ENCODE peak calls at places on chromosomes 3 and 15, in six cellular contexts. N, V, O, T, F and G are unnamed samples.

GRCh38 chr15:89898628-89899302 is 5.0 kb upstream of the AP3S2 start:
- DNase-seq in T (no peak), O (peak), V (peak), N (peak), F (no peak), G (no peak)

GRCh38 chr3:186277268-186277909 is 84.6 kb downstream of the DGKG start:
- DNase-seq in V (no peak), T (no peak), F (peak), N (no peak), O (peak), G (peak)

GRCh38 chr15:59609730-59610712 is 1.6 kb upstream of the GCNT3 start:
- DNase-seq in V (no peak), O (peak), N (no peak), F (no peak), T (no peak), G (no peak)

GRCh38 chr3:120450261-120450913 is 405 bp downstream of the FSTL1 start:
- DNase-seq in O (peak), V (no peak), N (no peak), T (peak), F (no peak), G (no peak)

GRCh38 chr15:40354408-40355171 is 3.4 kb upstream of the DISP2 start:
- DNase-seq in O (no peak), V (no peak), N (peak), F (no peak), T (no peak), G (no peak)

GRCh38 chr15:91807122-91807521 is 46.4 kb upstream of the SLCO3A1 start:
- DNase-seq in N (no peak), V (no peak), F (no peak), T (no peak), O (no peak), G (no peak)

GRCh38 chr3:139119331-139120025 is 74.8 kb upstream of the PRR23C start:
- DNase-seq in T (no peak), O (no peak), N (no peak), F (no peak), V (no peak), G (no peak)

GRCh38 chr15:58462547-58462946 is 30.8 kb downstream of the LIPC start:
- DNase-seq in F (no peak), N (no peak), V (no peak), O (no peak), T (no peak), G (no peak)

GRCh38 chr3:127450331-127450730 is 140.2 kb downstream of the TPRA1 start:
- DNase-seq in F (no peak), O (no peak), N (no peak), T (peak), V (no peak), G (no peak)

GRCh38 chr3:46665763-46666470 is 27.6 kb downstream of the ALS2CL start:
- DNase-seq in T (no peak), F (no peak), N (peak), V (no peak), O (no peak), G (no peak)

GRCh38 chr3:70726966-70727365 is 414.5 kb upstream of the MDFIC2 start:
- DNase-seq in N (no peak), F (peak), T (no peak), O (no peak), V (no peak), G (peak)

GRCh38 chr3:101827211-101828174 is 21.8 kb upstream of the NFKBIZ start:
- DNase-seq in F (peak), N (peak), O (peak), T (peak), V (peak), G (peak)

GRCh38 chr15:43433160-43433559 is 59.8 kb downstream of the TP53BP1 start:
- DNase-seq in T (no peak), O (no peak), N (no peak), V (no peak), F (no peak), G (no peak)

GRCh38 chr3:172685331-172686214 is 25.3 kb downstream of the NCEH1 start:
- DNase-seq in V (no peak), O (no peak), N (no peak), T (no peak), F (no peak), G (no peak)

GRCh38 chr15:34360298-34360697 is 6.7 kb downstream of the LPCAT4 start:
- DNase-seq in O (peak), V (no peak), N (no peak), T (no peak), F (no peak), G (no peak)

GRCh38 chr3:128390867-128391266 is 75.8 kb downstream of the DNAJB8 start:
- DNase-seq in V (no peak), F (no peak), N (no peak), T (no peak), O (no peak), G (no peak)

GRCh38 chr3:128297401-128298138 is 144.3 kb downstream of the EEFSEC start:
- DNase-seq in N (no peak), V (no peak), T (no peak), O (peak), F (no peak), G (no peak)

GRCh38 chr15:50778089-50778488 is 12.6 kb upstream of the SPPL2A start:
- DNase-seq in N (no peak), F (no peak), T (no peak), V (no peak), O (no peak), G (no peak)

GRCh38 chr15:78301326-78301725 is 1.9 kb upstream of the SKIC8 start:
- DNase-seq in F (no peak), V (peak), N (no peak), T (no peak), O (no peak), G (no peak)

GRCh38 chr3:113695426-113695817 is 1.0 kb downstream of the USF3 start:
- DNase-seq in F (no peak), T (no peak), N (no peak), V (peak), O (no peak), G (no peak)

GRCh38 chr3:98329392-98330124 is 24.1 kb upstream of the OR5K4 start:
- DNase-seq in V (peak), T (no peak), O (peak), N (peak), F (peak), G (peak)

GRCh38 chr3:46393554-46394434 is 13.1 kb downstream of the CCR5AS start:
- DNase-seq in T (no peak), N (no peak), F (no peak), V (peak), O (no peak), G (no peak)

GRCh38 chr3:125072749-125073404 is 17.1 kb upstream of the HEG1 start:
- DNase-seq in F (no peak), V (no peak), O (no peak), T (no peak), N (no peak), G (no peak)

GRCh38 chr3:136989781-136990524 is 32.2 kb downstream of the IL20RB start:
- DNase-seq in N (no peak), V (no peak), O (no peak), F (no peak), T (no peak), G (no peak)

GRCh38 chr15:36484038-36484778 is 95.2 kb upstream of the CDIN1 start:
- DNase-seq in N (no peak), V (no peak), T (no peak), F (no peak), O (no peak), G (no peak)

GRCh38 chr15:57651445-57651844 is 55.1 kb upstream of the POLR2M start:
- DNase-seq in O (no peak), F (no peak), T (no peak), V (no peak), N (no peak), G (no peak)

GRCh38 chr3:122902326-122902725 is 107.5 kb downstream of the SLC49A4 start:
- DNase-seq in F (no peak), O (no peak), T (no peak), N (no peak), V (no peak), G (no peak)

GRCh38 chr15:82158811-82159210 is 103.7 kb downstream of the EFL1 start:
- DNase-seq in V (no peak), N (peak), O (no peak), F (no peak), T (no peak), G (no peak)

GRCh38 chr3:163382183-163382582 is 1696.1 kb downstream of the SI start:
- DNase-seq in N (no peak), T (no peak), V (no peak), F (no peak), O (no peak), G (no peak)

GRCh38 chr3:190205739-190206138 is 85.0 kb upstream of the P3H2 start:
- DNase-seq in T (no peak), V (peak), N (no peak), F (no peak), O (peak), G (peak)

GRCh38 chr15:74786659-74787165 is 4.8 kb downstream of the CSK start:
- DNase-seq in F (no peak), T (no peak), V (peak), N (no peak), O (no peak), G (no peak)

DNA sequence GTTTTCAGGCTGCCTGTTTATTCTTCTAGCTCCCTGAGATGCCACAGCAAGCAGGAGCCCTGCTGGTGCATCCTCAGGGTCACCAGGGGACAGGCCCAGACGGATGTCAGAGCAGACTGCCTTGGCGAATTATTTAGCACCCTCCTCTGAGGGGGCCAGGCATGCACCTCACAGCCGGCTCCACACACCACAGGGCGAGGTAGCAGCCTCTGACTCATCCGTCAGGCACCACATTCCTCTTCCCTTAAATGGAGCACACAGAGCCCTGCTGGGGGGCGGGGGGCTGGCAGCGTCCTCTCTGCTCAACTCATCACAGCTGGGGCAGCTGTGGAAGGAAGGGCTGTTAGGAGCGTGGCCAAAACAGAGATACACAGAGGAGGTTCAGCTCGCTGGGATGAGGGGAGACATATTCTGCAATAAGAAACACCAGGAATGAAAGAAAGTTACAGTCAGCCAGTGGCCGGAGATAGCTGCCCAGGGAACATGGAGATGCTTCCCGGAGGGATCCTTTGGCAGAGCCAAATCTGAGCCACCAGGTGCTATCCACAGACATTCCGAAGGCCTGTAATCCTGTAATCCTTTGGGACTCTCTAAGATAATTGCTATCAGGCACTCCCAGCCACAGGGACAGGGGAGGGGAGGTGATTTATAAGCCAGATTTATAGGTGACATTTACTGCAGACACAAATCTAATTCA is 13.9 kb upstream of the PRICKLE2 start:
- DNase-seq in O (peak), N (peak), V (no peak), F (peak), T (peak), G (peak)
- TF ChIP-seq CTCF in O (no peak), N (no peak), V (no peak), F (no peak), T (no peak), G (no peak)

GRCh38 chr3:129421988-129422745 is 6.3 kb downstream of the EFCAB12 start:
- DNase-seq in F (no peak), T (no peak), O (peak), N (no peak), V (no peak), G (no peak)
- TF ChIP-seq CTCF in F (peak), T (no peak), O (peak), N (no peak), V (no peak), G (no peak)

GRCh38 chr3:133328373-133328772 is 71.5 kb upstream of the BFSP2 start:
- DNase-seq in V (no peak), N (peak), F (no peak), O (no peak), T (no peak), G (no peak)
- TF ChIP-seq CTCF in V (no peak), N (no peak), F (no peak), O (no peak), T (no peak), G (no peak)

DNA sequence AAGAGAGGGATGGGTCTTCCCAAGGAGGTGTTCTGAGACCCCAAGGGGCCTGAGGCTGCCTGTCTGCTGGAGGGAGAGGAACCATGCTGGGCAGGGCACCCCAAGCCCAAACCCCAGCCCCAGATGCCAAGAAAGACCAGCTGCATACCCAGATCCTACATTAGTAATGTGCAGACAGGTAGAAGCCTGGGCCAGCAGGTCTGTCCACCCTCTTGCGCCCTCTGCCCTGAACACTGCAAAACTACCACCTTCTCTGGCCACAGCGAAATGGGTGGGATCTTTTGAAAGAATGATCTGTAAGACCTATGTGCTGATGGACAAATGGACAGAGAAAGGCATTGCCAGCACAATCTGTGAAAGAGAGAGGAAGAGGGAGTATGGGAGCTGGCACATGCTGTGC is 283.2 kb downstream of the EPHB1 start:
- DNase-seq in F (no peak), N (no peak), O (no peak), T (no peak), V (no peak), G (no peak)
- TF ChIP-seq CTCF in F (no peak), N (no peak), O (no peak), T (no peak), V (no peak), G (no peak)

GRCh38 chr3:119322523-119323400 is 28.6 kb downstream of the ARHGAP31 start:
- DNase-seq in F (peak), O (peak), V (peak), N (peak), T (peak), G (no peak)
- TF ChIP-seq CTCF in F (no peak), O (peak), V (peak), N (no peak), T (no peak), G (peak)

DNA sequence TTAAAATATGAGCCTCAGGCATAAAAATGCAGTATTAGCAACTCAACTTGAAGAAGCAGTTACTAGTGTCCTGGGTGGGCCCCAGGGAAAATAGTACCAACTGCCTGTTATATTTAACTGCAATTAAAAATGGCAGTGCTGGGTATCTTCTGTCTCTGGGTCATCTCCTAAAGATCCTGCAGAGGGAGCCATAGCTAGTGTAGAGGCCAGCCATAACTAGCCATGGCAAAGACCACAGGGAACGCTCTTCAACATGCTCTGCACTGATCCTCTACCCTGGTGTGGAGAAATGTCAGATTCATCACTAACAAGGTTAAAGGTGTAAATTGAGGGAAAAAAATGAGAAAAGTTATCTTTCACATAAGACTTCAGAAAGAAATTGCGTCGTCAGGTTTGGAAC is 181.3 kb downstream of the SNRPN start:
- DNase-seq in V (no peak), N (peak), T (no peak), O (peak), F (no peak), G (no peak)
- TF ChIP-seq CTCF in V (no peak), N (peak), T (no peak), O (no peak), F (peak), G (peak)

GRCh38 chr15:38430106-38430760 is 23.7 kb upstream of the FAM98B start:
- DNase-seq in T (no peak), O (no peak), V (no peak), N (no peak), F (no peak), G (no peak)

GRCh38 chr15:38424101-38424552 is 29.8 kb upstream of the FAM98B start:
- DNase-seq in T (no peak), N (no peak), V (peak), O (no peak), F (no peak), G (no peak)

GRCh38 chr15:38425269-38425668 is 28.7 kb upstream of the FAM98B start:
- DNase-seq in F (no peak), N (no peak), V (no peak), O (no peak), T (no peak), G (no peak)

GRCh38 chr15:38427380-38427779 is 26.5 kb upstream of the FAM98B start:
- DNase-seq in T (no peak), O (no peak), V (peak), N (no peak), F (no peak), G (no peak)
- TF ChIP-seq CTCF in T (no peak), O (no peak), V (no peak), N (no peak), F (no peak), G (no peak)

GRCh38 chr3:55607844-55608243 is 120.7 kb upstream of the WNT5A start:
- DNase-seq in V (peak), O (no peak), N (no peak), F (no peak), T (no peak), G (no peak)

GRCh38 chr3:55605837-55606236 is 118.7 kb upstream of the WNT5A start:
- DNase-seq in V (no peak), O (no peak), F (no peak), T (no peak), N (no peak), G (no peak)

GRCh38 chr3:55608266-55608937 is 121.3 kb upstream of the WNT5A start:
- DNase-seq in N (no peak), T (no peak), F (no peak), O (no peak), V (no peak), G (no peak)

GRCh38 chr3:55607175-55607574 is 120.1 kb upstream of the WNT5A start:
- DNase-seq in N (no peak), O (no peak), T (no peak), F (no peak), V (no peak), G (no peak)

GRCh38 chr3:55609230-55610100 is 122.4 kb upstream of the WNT5A start:
- DNase-seq in O (no peak), V (no peak), N (no peak), F (no peak), T (no peak), G (no peak)
- TF ChIP-seq CTCF in O (no peak), V (peak), N (peak), F (peak), T (no peak), G (no peak)

DNA sequence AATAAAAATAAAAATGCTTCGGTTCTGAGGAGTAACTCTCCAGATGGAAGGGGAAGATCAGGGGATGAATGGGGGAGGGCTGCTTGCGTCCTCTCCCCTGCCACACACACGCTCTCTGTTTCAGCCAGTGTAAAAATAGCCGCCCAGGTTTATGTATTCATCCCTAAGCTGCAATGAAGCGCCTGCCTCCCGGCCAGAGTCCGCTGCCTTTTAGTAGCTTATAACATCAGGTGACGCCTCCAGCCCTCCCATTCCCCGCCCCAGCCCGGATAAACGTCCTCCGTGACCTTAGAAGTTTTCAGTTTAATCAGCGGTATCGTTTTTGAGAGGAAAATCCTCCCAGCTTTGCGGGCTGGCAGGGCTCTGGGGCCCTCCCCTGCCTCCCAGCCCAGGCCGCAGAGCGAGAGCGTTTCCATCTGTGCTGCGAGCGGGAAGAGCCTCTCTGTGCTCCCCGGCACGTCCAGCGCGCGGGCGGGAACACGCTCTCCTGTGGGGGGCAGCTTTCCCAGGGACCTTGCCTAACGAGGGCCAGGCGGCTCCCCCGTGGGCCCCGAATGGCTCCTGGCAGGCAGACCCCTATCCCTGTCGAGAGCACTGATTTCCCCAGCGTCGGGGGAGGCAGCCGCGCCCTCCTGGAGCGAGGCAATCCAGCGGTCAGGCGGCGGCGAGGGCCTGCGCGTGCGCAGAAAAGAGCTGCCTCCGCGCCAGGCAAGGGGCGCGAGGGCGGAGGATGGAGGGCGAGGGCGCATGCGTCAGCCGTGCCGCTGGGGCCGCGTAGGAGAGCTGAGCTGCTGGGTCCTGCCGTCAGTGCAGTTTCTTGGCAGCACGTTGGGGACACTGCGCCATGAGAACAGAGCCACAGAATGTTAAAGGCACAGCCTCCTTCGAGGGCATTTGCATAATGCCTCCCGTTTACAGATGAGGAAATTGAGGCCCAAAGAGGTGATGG is 71.2 kb downstream of the CCNL1 start:
- DNase-seq in V (peak), O (peak), F (peak), T (peak), N (peak), G (peak)
- TF ChIP-seq CTCF in V (peak), O (no peak), F (no peak), T (peak), N (no peak), G (peak)

GRCh38 chr3:61169621-61170251 is 81.5 kb downstream of the FHIT start:
- DNase-seq in V (no peak), N (no peak), F (no peak), O (no peak), T (no peak), G (no peak)

GRCh38 chr3:61177450-61177849 is 73.8 kb downstream of the FHIT start:
- DNase-seq in T (no peak), V (no peak), N (no peak), O (no peak), F (no peak), G (no peak)

GRCh38 chr3:61173685-61174084 is 77.6 kb downstream of the FHIT start:
- DNase-seq in V (no peak), N (no peak), T (no peak), O (no peak), F (no peak), G (no peak)

GRCh38 chr3:61168286-61168685 is 83.0 kb downstream of the FHIT start:
- DNase-seq in F (no peak), O (no peak), V (no peak), N (no peak), T (no peak), G (no peak)

GRCh38 chr3:61172684-61173083 is 78.6 kb downstream of the FHIT start:
- DNase-seq in O (no peak), V (peak), N (no peak), F (no peak), T (no peak), G (no peak)
- TF ChIP-seq CTCF in O (no peak), V (no peak), N (no peak), F (no peak), T (no peak), G (no peak)